ENCODE peak calls at places on chromosome 10, in ten cellular contexts. U is thoracic aorta; D is hepatocyte; B is A549; T is AG09319; V is non-pigmented ciliary epithelial cell; S is NCI-H2029; M is NCI-H1105; E is B cell; K is activated CD8-positive, alpha-beta memory T cell treated with anti-CD3 and anti-CD28 coated beads, Interleukin-2, amount 50 U/mL, for 4 hours. P is an unnamed sample.

GRCh38 chr10:3236644-3237043 is 64.1 kb upstream of the PITRM1 start:
- DNase-seq in D (no peak), M (no peak), K (no peak), V (no peak), S (no peak), U (no peak), E (no peak), T (no peak), B (no peak), P (no peak)

GRCh38 chr10:127133672-127134500 is 62.5 kb downstream of the INSYN2A start:
- DNase-seq in V (no peak), S (no peak), E (no peak), M (no peak), U (no peak), B (no peak), D (no peak), T (no peak), K (no peak), P (no peak)

GRCh38 chr10:119297207-119297968 is 90.0 kb downstream of the GRK5 start:
- DNase-seq in B (no peak), T (no peak), D (no peak), E (no peak), S (no peak), K (no peak), U (no peak), M (no peak), V (no peak), P (no peak)

GRCh38 chr10:94292448-94293118 is 70.2 kb downstream of the NOC3L start:
- DNase-seq in E (no peak), U (no peak), K (no peak), M (no peak), B (no peak), T (no peak), S (peak), V (peak), D (no peak), P (peak)

GRCh38 chr10:132808247-132808567 is 22.3 kb upstream of the NKX6-2 start:
- DNase-seq in T (no peak), D (no peak), U (no peak), V (no peak), M (no peak), S (no peak), E (no peak), B (no peak), K (no peak), P (no peak)

GRCh38 chr10:91803386-91804125 is 5.3 kb downstream of the TNKS2 start:
- DNase-seq in M (no peak), U (no peak), B (no peak), T (no peak), D (no peak), V (no peak), K (no peak), E (no peak), S (no peak), P (no peak)

GRCh38 chr10:21020545-21020944 is 123.4 kb upstream of the NEBL start:
- DNase-seq in K (no peak), S (no peak), E (no peak), M (no peak), U (no peak), V (no peak), D (peak), B (peak), T (no peak), P (no peak)

GRCh38 chr10:62048919-62049636 is 147.6 kb downstream of the ARID5B start:
- DNase-seq in M (no peak), T (peak), E (no peak), D (peak), B (peak), K (peak), U (peak), S (no peak), V (peak), P (peak)

GRCh38 chr10:6050801-6051445 is 11.2 kb downstream of the IL2RA start:
- DNase-seq in T (no peak), B (peak), U (no peak), S (peak), E (peak), M (no peak), V (no peak), K (peak), D (peak), P (peak)

GRCh38 chr10:127227663-127228062 is 31.3 kb upstream of the INSYN2A start:
- DNase-seq in V (no peak), M (no peak), S (no peak), T (no peak), U (no peak), E (no peak), K (no peak), B (no peak), D (no peak), P (no peak)